ENCODE peak calls at places on chromosomes 4 and X, in four cellular contexts. L is SK-N-SH, F is Peyer's patch, Z is psoas muscle. K is an unnamed sample.

GRCh38 chr4:8356856-8357255 is 83.7 kb downstream of the ACOX3 start:
- DNase-seq in L (no peak), Z (no peak), F (peak; percentile 4), K (peak; percentile 29)

GRCh38 chr4:102477657-102478056 is 23.5 kb upstream of the NFKB1 start:
- DNase-seq in L (no peak), F (no peak), Z (no peak), K (no peak)

GRCh38 chr4:5639556-5639955 is 68.8 kb downstream of the EVC2 start:
- DNase-seq in L (no peak), F (no peak), Z (no peak), K (no peak)

GRCh38 chr4:47849466-47849865 is 11.6 kb upstream of the CORIN start:
- DNase-seq in Z (no peak), F (no peak), L (no peak), K (no peak)

GRCh38 chr4:8547108-8547911 is 32.9 kb upstream of the GPR78 start:
- DNase-seq in Z (no peak), L (peak; percentile 36), F (no peak), K (no peak)

GRCh38 chrX:21528076-21528475 is 130.1 kb downstream of the KLHL34 start:
- DNase-seq in F (no peak), L (no peak), Z (no peak), K (no peak)

GRCh38 chrX:20112022-20112421 is 4.7 kb downstream of the MAP7D2 start:
- DNase-seq in L (no peak), F (no peak), Z (no peak), K (no peak)

GRCh38 chrX:100995469-100995868 is 26.0 kb downstream of the ARL13A start:
- DNase-seq in L (no peak), F (no peak), Z (no peak), K (no peak)

GRCh38 chr4:95190751-95191436 is 357.9 kb downstream of the UNC5C start:
- DNase-seq in L (peak; percentile 78), Z (no peak), F (no peak), K (no peak)
- H3K9me3 ChIP-seq in L (no peaks in the 10 kb centered on the region), Z (no peaks in the 10 kb centered on the region), F (no peaks in the 10 kb centered on the region), K (no peaks in the 10 kb centered on the region)

GRCh38 chr4:95637047-95637600 is 88.4 kb upstream of the UNC5C start:
- DNase-seq in L (peak; percentile 42), Z (no peak), F (no peak), K (no peak)
- TF ChIP-seq CTCF in L (peak; percentile 65), Z (no peak), F (peak; percentile 24), K (peak; percentile 10)

GRCh38 chr4:174674305-174674840 is 152.1 kb upstream of the HPGD start:
- DNase-seq in F (no peak), Z (no peak), L (no peak), K (no peak)
- H3K9me3 ChIP-seq in F (no peaks in the 10 kb centered on the region), Z (no peaks in the 10 kb centered on the region), L (no peaks in the 10 kb centered on the region), K (no peaks in the 10 kb centered on the region)

GRCh38 chr4:133839326-133839725 is 362.3 kb downstream of the PABPC4L start:
- DNase-seq in Z (no peak), F (no peak), L (no peak), K (no peak)
- TF ChIP-seq CTCF in Z (no peak), F (no peak), L (peak; percentile 26), K (no peak)

GRCh38 chrX:332916-333610 is 14.5 kb upstream of the GTPBP6 start:
- DNase-seq in Z (peak; percentile 48), L (no peak), F (no peak), K (no peak)

GRCh38 chrX:334971-335757 is 16.6 kb upstream of the GTPBP6 start:
- DNase-seq in Z (peak; percentile 44), F (no peak), L (no peak), K (no peak)

GRCh38 chrX:334331-334891 is 15.8 kb upstream of the GTPBP6 start:
- DNase-seq in Z (peak; percentile 39), F (no peak), L (no peak), K (no peak)

GRCh38 chrX:332496-332860 is 13.9 kb upstream of the GTPBP6 start:
- DNase-seq in Z (peak; percentile 39), L (no peak), F (no peak), K (no peak)

GRCh38 chrX:333611-334311 is 15.2 kb upstream of the GTPBP6 start:
- DNase-seq in F (no peak), Z (peak; percentile 43), L (no peak), K (no peak)
- H3K9me3 ChIP-seq in F (no peaks in the 10 kb centered on the region), Z (no peaks in the 10 kb centered on the region), L (no peaks in the 10 kb centered on the region), K (no peaks in the 10 kb centered on the region)

GRCh38 chrX:138298268-138298667 is 413.2 kb downstream of the FGF13 start:
- DNase-seq in Z (no peak), L (no peak), F (no peak), K (no peak)
- TF ChIP-seq CTCF in Z (peak; percentile 13), L (no peak), F (no peak), K (peak; percentile 23)

K was measured in tibial artery.